ENCODE peak calls at places on chromosomes 11 and 22, in nine cellular contexts. One of them, this sample, is unnamed.

GRCh38 chr22:50622723-50623327 is 5.1 kb downstream of the ARSA start:
- DNase-seq in cardiac muscle cell: no peak
- DNase-seq in Panc1: no peak
- DNase-seq in naive thymus-derived CD4-positive, alpha-beta T cell: no peak
- DNase-seq in stomach: peak
- DNase-seq in foreskin fibroblast: no peak
- DNase-seq in OCI-LY7: peak
- DNase-seq in aorta: no peak
- DNase-seq in fibroblast of lung: no peak
- DNase-seq in this sample: no peak

GRCh38 chr11:28009383-28009782 is 98.6 kb downstream of the KIF18A start:
- DNase-seq in fibroblast of lung: peak
- DNase-seq in naive thymus-derived CD4-positive, alpha-beta T cell: no peak
- DNase-seq in stomach: no peak
- DNase-seq in aorta: no peak
- DNase-seq in cardiac muscle cell: no peak
- DNase-seq in Panc1: no peak
- DNase-seq in foreskin fibroblast: peak
- DNase-seq in OCI-LY7: no peak
- DNase-seq in this sample: no peak

GRCh38 chr22:27447316-27447715 is 354.2 kb downstream of the MN1 start:
- DNase-seq in stomach: no peak
- DNase-seq in aorta: no peak
- DNase-seq in fibroblast of lung: no peak
- DNase-seq in OCI-LY7: no peak
- DNase-seq in Panc1: no peak
- DNase-seq in naive thymus-derived CD4-positive, alpha-beta T cell: no peak
- DNase-seq in cardiac muscle cell: no peak
- DNase-seq in foreskin fibroblast: no peak
- DNase-seq in this sample: no peak

GRCh38 chr11:76524461-76524860 is 79.6 kb downstream of the EMSY start:
- DNase-seq in aorta: no peak
- DNase-seq in Panc1: no peak
- DNase-seq in OCI-LY7: no peak
- DNase-seq in naive thymus-derived CD4-positive, alpha-beta T cell: no peak
- DNase-seq in foreskin fibroblast: no peak
- DNase-seq in fibroblast of lung: no peak
- DNase-seq in stomach: no peak
- DNase-seq in cardiac muscle cell: no peak
- DNase-seq in this sample: no peak

GRCh38 chr11:71414645-71415044 is 33.5 kb downstream of the DHCR7 start:
- DNase-seq in stomach: no peak
- DNase-seq in Panc1: no peak
- DNase-seq in naive thymus-derived CD4-positive, alpha-beta T cell: no peak
- DNase-seq in fibroblast of lung: no peak
- DNase-seq in aorta: no peak
- DNase-seq in cardiac muscle cell: no peak
- DNase-seq in foreskin fibroblast: no peak
- DNase-seq in OCI-LY7: no peak
- DNase-seq in this sample: no peak

GRCh38 chr22:40332319-40332781 is 13.9 kb upstream of the ADSL start:
- DNase-seq in OCI-LY7: no peak
- DNase-seq in aorta: no peak
- DNase-seq in stomach: no peak
- DNase-seq in fibroblast of lung: peak
- DNase-seq in Panc1: no peak
- DNase-seq in cardiac muscle cell: no peak
- DNase-seq in naive thymus-derived CD4-positive, alpha-beta T cell: peak
- DNase-seq in foreskin fibroblast: peak
- DNase-seq in this sample: no peak

GRCh38 chr22:39814899-39815298 is 78.7 kb downstream of the ENTHD1 start:
- DNase-seq in naive thymus-derived CD4-positive, alpha-beta T cell: no peak
- DNase-seq in foreskin fibroblast: peak
- DNase-seq in OCI-LY7: no peak
- DNase-seq in fibroblast of lung: peak
- DNase-seq in aorta: no peak
- DNase-seq in cardiac muscle cell: no peak
- DNase-seq in Panc1: no peak
- DNase-seq in stomach: no peak
- DNase-seq in this sample: no peak

GRCh38 chr11:3163241-3163981 is 1.7 kb downstream of the OSBPL5 start:
- DNase-seq in cardiac muscle cell: no peak
- DNase-seq in Panc1: no peak
- DNase-seq in naive thymus-derived CD4-positive, alpha-beta T cell: no peak
- DNase-seq in fibroblast of lung: no peak
- DNase-seq in stomach: no peak
- DNase-seq in OCI-LY7: no peak
- DNase-seq in aorta: peak
- DNase-seq in foreskin fibroblast: no peak
- DNase-seq in this sample: peak

GRCh38 chr22:43529954-43530863 is 118.4 kb downstream of the MPPED1 start:
- DNase-seq in stomach: no peak
- DNase-seq in fibroblast of lung: no peak
- DNase-seq in cardiac muscle cell: no peak
- DNase-seq in Panc1: no peak
- DNase-seq in foreskin fibroblast: no peak
- DNase-seq in OCI-LY7: no peak
- DNase-seq in aorta: no peak
- DNase-seq in naive thymus-derived CD4-positive, alpha-beta T cell: no peak
- DNase-seq in this sample: no peak

GRCh38 chr11:77386178-77386577 is 84.7 kb upstream of the GDPD4 start:
- DNase-seq in aorta: no peak
- DNase-seq in fibroblast of lung: peak
- DNase-seq in OCI-LY7: no peak
- DNase-seq in Panc1: no peak
- DNase-seq in foreskin fibroblast: no peak
- DNase-seq in stomach: no peak
- DNase-seq in naive thymus-derived CD4-positive, alpha-beta T cell: no peak
- DNase-seq in cardiac muscle cell: no peak
- DNase-seq in this sample: no peak

GRCh38 chr11:11993814-11994213 is 14.6 kb downstream of the DKK3 start:
- DNase-seq in foreskin fibroblast: peak
- DNase-seq in stomach: no peak
- DNase-seq in aorta: no peak
- DNase-seq in OCI-LY7: no peak
- DNase-seq in fibroblast of lung: peak
- DNase-seq in naive thymus-derived CD4-positive, alpha-beta T cell: no peak
- DNase-seq in Panc1: no peak
- DNase-seq in cardiac muscle cell: no peak
- DNase-seq in this sample: no peak

GRCh38 chr11:118175031-118175531 is 1.4 kb downstream of the SCN2B start:
- DNase-seq in aorta: no peak
- DNase-seq in fibroblast of lung: peak
- DNase-seq in Panc1: no peak
- DNase-seq in foreskin fibroblast: peak
- DNase-seq in OCI-LY7: no peak
- DNase-seq in naive thymus-derived CD4-positive, alpha-beta T cell: no peak
- DNase-seq in cardiac muscle cell: no peak
- DNase-seq in stomach: no peak
- DNase-seq in this sample: no peak
- H3K4me3 ChIP-seq in aorta: no peak
- H3K4me3 ChIP-seq in fibroblast of lung: no peak
- H3K4me3 ChIP-seq in Panc1: no peak
- H3K4me3 ChIP-seq in foreskin fibroblast: no peak
- H3K4me3 ChIP-seq in OCI-LY7: no peak
- H3K4me3 ChIP-seq in naive thymus-derived CD4-positive, alpha-beta T cell: no peak
- H3K4me3 ChIP-seq in cardiac muscle cell: no peak
- H3K4me3 ChIP-seq in stomach: no peak
- H3K4me3 ChIP-seq in this sample: no peak

GRCh38 chr22:46780453-46780852 is 18.0 kb downstream of the TBC1D22A start:
- DNase-seq in foreskin fibroblast: no peak
- DNase-seq in cardiac muscle cell: no peak
- DNase-seq in stomach: no peak
- DNase-seq in aorta: no peak
- DNase-seq in fibroblast of lung: no peak
- DNase-seq in Panc1: no peak
- DNase-seq in naive thymus-derived CD4-positive, alpha-beta T cell: no peak
- DNase-seq in OCI-LY7: no peak
- DNase-seq in this sample: no peak
- H3K4me3 ChIP-seq in foreskin fibroblast: no peak
- H3K4me3 ChIP-seq in cardiac muscle cell: no peak
- H3K4me3 ChIP-seq in stomach: no peak
- H3K4me3 ChIP-seq in aorta: no peak
- H3K4me3 ChIP-seq in fibroblast of lung: no peak
- H3K4me3 ChIP-seq in Panc1: no peak
- H3K4me3 ChIP-seq in naive thymus-derived CD4-positive, alpha-beta T cell: no peak
- H3K4me3 ChIP-seq in OCI-LY7: no peak
- H3K4me3 ChIP-seq in this sample: no peak

GRCh38 chr11:22792497-22792896 is 37.1 kb downstream of the SVIP start:
- DNase-seq in cardiac muscle cell: no peak
- DNase-seq in naive thymus-derived CD4-positive, alpha-beta T cell: no peak
- DNase-seq in foreskin fibroblast: peak
- DNase-seq in stomach: no peak
- DNase-seq in fibroblast of lung: peak
- DNase-seq in Panc1: peak
- DNase-seq in aorta: no peak
- DNase-seq in OCI-LY7: no peak
- DNase-seq in this sample: no peak
- H3K4me3 ChIP-seq in cardiac muscle cell: no peak
- H3K4me3 ChIP-seq in naive thymus-derived CD4-positive, alpha-beta T cell: no peak
- H3K4me3 ChIP-seq in foreskin fibroblast: no peak
- H3K4me3 ChIP-seq in stomach: no peak
- H3K4me3 ChIP-seq in fibroblast of lung: no peak
- H3K4me3 ChIP-seq in Panc1: no peak
- H3K4me3 ChIP-seq in aorta: no peak
- H3K4me3 ChIP-seq in OCI-LY7: no peak
- H3K4me3 ChIP-seq in this sample: no peak

GRCh38 chr22:19110064-19110458 is 12.2 kb downstream of the DGCR2 start:
- DNase-seq in aorta: no peak
- DNase-seq in naive thymus-derived CD4-positive, alpha-beta T cell: no peak
- DNase-seq in cardiac muscle cell: no peak
- DNase-seq in OCI-LY7: no peak
- DNase-seq in fibroblast of lung: no peak
- DNase-seq in Panc1: no peak
- DNase-seq in foreskin fibroblast: no peak
- DNase-seq in stomach: no peak
- DNase-seq in this sample: no peak
- H3K4me3 ChIP-seq in aorta: no peak
- H3K4me3 ChIP-seq in naive thymus-derived CD4-positive, alpha-beta T cell: peak
- H3K4me3 ChIP-seq in cardiac muscle cell: no peak
- H3K4me3 ChIP-seq in OCI-LY7: peak
- H3K4me3 ChIP-seq in fibroblast of lung: no peak
- H3K4me3 ChIP-seq in Panc1: no peak
- H3K4me3 ChIP-seq in foreskin fibroblast: no peak
- H3K4me3 ChIP-seq in stomach: no peak
- H3K4me3 ChIP-seq in this sample: no peak

DNA sequence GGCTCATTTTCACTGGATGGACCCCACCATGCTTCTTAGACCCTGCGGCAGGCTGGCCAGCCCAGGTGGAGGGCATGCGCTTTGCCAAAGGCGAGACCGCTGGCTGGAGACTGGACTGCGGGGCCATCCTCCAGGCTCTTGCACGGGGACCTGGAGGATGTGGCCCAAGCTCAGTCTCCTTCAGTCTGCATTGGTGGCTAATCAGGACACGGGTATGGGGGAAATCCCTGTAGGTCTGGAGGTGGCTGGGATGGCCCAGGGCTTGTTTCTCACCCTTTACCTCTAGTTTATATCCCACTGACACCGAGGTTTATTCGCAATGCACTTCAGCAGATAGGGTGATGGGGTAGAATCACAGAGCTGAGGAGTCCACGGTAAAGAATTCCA is 45.0 kb downstream of the BCR start:
- DNase-seq in cardiac muscle cell: no peak
- DNase-seq in OCI-LY7: no peak
- DNase-seq in naive thymus-derived CD4-positive, alpha-beta T cell: no peak
- DNase-seq in aorta: no peak
- DNase-seq in foreskin fibroblast: no peak
- DNase-seq in stomach: no peak
- DNase-seq in Panc1: no peak
- DNase-seq in fibroblast of lung: no peak
- DNase-seq in this sample: no peak
- H3K4me3 ChIP-seq in cardiac muscle cell: no peak
- H3K4me3 ChIP-seq in OCI-LY7: no peak
- H3K4me3 ChIP-seq in naive thymus-derived CD4-positive, alpha-beta T cell: no peak
- H3K4me3 ChIP-seq in aorta: no peak
- H3K4me3 ChIP-seq in foreskin fibroblast: no peak
- H3K4me3 ChIP-seq in stomach: no peak
- H3K4me3 ChIP-seq in Panc1: no peak
- H3K4me3 ChIP-seq in fibroblast of lung: no peak
- H3K4me3 ChIP-seq in this sample: no peak